ENCODE peak calls at places on chromosomes 16 and 17, in ten cellular contexts. Z is NCI-H1105; W is activated gamma-delta T cell; Y is effector CD8-positive, alpha-beta T cell; L is stimulated activated CD4-positive, alpha-beta T cell treated with anti-CD3 and anti-CD28 coated beads, Interleukin-15, amount 100 ng/mL, for 24 hours; V is heart left ventricle; F is A172; X is activated naive CD8-positive, alpha-beta T cell treated with anti-CD3 and anti-CD28 coated beads for 36 hours; Q is stimulated activated CD8-positive, alpha-beta memory T cell treated with anti-CD3 and anti-CD28 coated beads, Interleukin-4, amount 100 ng/mL, for 24 hours; J is activated CD4-positive, CD25-positive, alpha-beta regulatory T cell treated with anti-CD3 and anti-CD28 coated beads, Interleukin-2, amount 50 U/mL, for 72 hours. U is an unnamed sample.

GRCh38 chr16:67995423-67995822 is 3.9 kb downstream of the DPEP2 start:
- DNase-seq in Y (no peak), X (peak), Z (no peak), F (no peak), J (no peak), Q (no peak), V (no peak), W (no peak), L (peak), U (no peak)

GRCh38 chr17:68399638-68400403 is 57.5 kb downstream of the WIPI1 start:
- DNase-seq in J (no peak), W (no peak), L (peak), V (no peak), Z (no peak), Y (no peak), X (peak), Q (no peak), F (peak), U (no peak)

GRCh38 chr17:49337900-49338299 is 24.1 kb downstream of the ZNF652 start:
- DNase-seq in X (no peak), L (peak), V (no peak), Z (no peak), F (no peak), Y (no peak), J (no peak), Q (no peak), W (no peak), U (no peak)

GRCh38 chr16:11082108-11082859 is 137.9 kb downstream of the CLEC16A start:
- DNase-seq in V (no peak), W (no peak), Z (no peak), L (no peak), J (no peak), Q (no peak), X (no peak), F (no peak), Y (no peak), U (no peak)

GRCh38 chr16:12805091-12805490 is 1.4 kb upstream of the CPPED1 start:
- DNase-seq in J (no peak), Z (no peak), V (no peak), Q (no peak), L (no peak), W (no peak), F (no peak), Y (no peak), X (no peak), U (no peak)

GRCh38 chr17:57975044-57975443 is 13.0 kb downstream of the VEZF1 start:
- DNase-seq in L (no peak), Y (no peak), J (no peak), X (no peak), W (no peak), Q (no peak), F (no peak), Z (no peak), V (no peak), U (no peak)

GRCh38 chr16:2194852-2195315 is 1.5 kb downstream of the CASKIN1 start:
- DNase-seq in Q (no peak), W (no peak), F (peak), L (peak), V (no peak), X (peak), Y (peak), J (no peak), Z (peak), U (peak)

GRCh38 chr16:84467709-84468108 is 36.8 kb downstream of the MEAK7 start:
- DNase-seq in F (no peak), L (no peak), Q (no peak), J (no peak), Y (no peak), X (no peak), V (no peak), Z (no peak), W (no peak), U (no peak)

GRCh38 chr17:3695129-3695722 is 729 bp downstream of the P2RX5 start:
- DNase-seq in W (no peak), Z (no peak), L (peak), X (no peak), Q (no peak), F (peak), Y (no peak), J (no peak), V (peak), U (no peak)

GRCh38 chr16:4273858-4274291 is 1.1 kb upstream of the TFAP4 start:
- DNase-seq in L (peak), W (no peak), J (peak), F (peak), Z (no peak), X (peak), Q (peak), Y (peak), V (peak), U (peak)

GRCh38 chr17:51638909-51639308 is 378.6 kb downstream of the UTP18 start:
- DNase-seq in J (no peak), X (no peak), Z (no peak), L (no peak), Y (no peak), W (no peak), Q (no peak), V (no peak), F (no peak), U (no peak)

GRCh38 chr17:2929881-2930533 is 133.4 kb downstream of the OR1D5 start:
- DNase-seq in L (peak), Q (no peak), V (peak), W (no peak), X (peak), F (peak), Y (no peak), J (peak), Z (no peak), U (no peak)

GRCh38 chr16:54285414-54286066 is 1.0 kb downstream of the IRX3 start:
- DNase-seq in V (peak), F (peak), J (no peak), Y (no peak), X (no peak), W (no peak), L (no peak), Q (no peak), Z (peak), U (no peak)

GRCh38 chr16:85379041-85380001 is 233.8 kb upstream of the GSE1 start:
- DNase-seq in F (no peak), Q (no peak), W (no peak), J (no peak), Z (no peak), L (no peak), Y (no peak), X (no peak), V (no peak), U (no peak)

GRCh38 chr16:60064026-60064425 is 1329.9 kb upstream of the GOT2 start:
- DNase-seq in F (no peak), W (no peak), X (no peak), Z (no peak), L (no peak), V (no peak), Q (no peak), J (no peak), Y (no peak), U (no peak)

GRCh38 chr16:68719993-68720489 is 17.1 kb upstream of the CDH1 start:
- DNase-seq in J (no peak), X (no peak), V (no peak), Y (no peak), L (peak), F (no peak), Z (no peak), Q (no peak), W (no peak), U (no peak)

GRCh38 chr17:2954898-2955445 is 108.4 kb downstream of the OR1D5 start:
- DNase-seq in X (no peak), Z (no peak), Q (no peak), F (peak), J (no peak), W (no peak), Y (no peak), L (peak), V (no peak), U (no peak)

GRCh38 chr16:582218-582613 is 7.7 kb upstream of the RAB40C start:
- DNase-seq in F (no peak), V (no peak), Q (no peak), W (no peak), J (no peak), X (no peak), Y (no peak), Z (no peak), L (no peak), U (no peak)

GRCh38 chr17:28092109-28092508 is 49.6 kb downstream of the NLK start:
- DNase-seq in Z (no peak), V (no peak), F (no peak), W (no peak), Y (no peak), X (no peak), L (no peak), Q (no peak), J (no peak), U (no peak)

GRCh38 chr16:64730261-64730660 is 391.6 kb downstream of the CDH11 start:
- DNase-seq in F (no peak), Y (no peak), Z (no peak), L (no peak), V (no peak), J (no peak), W (no peak), X (no peak), Q (no peak), U (no peak)

GRCh38 chr16:3317315-3317999 is 12.2 kb downstream of the ZNF75A start:
- DNase-seq in L (no peak), W (no peak), Z (no peak), Y (no peak), F (no peak), J (no peak), X (no peak), Q (no peak), V (no peak), U (no peak)

GRCh38 chr16:78325532-78325931 is 226.1 kb downstream of the WWOX start:
- DNase-seq in V (no peak), J (no peak), W (no peak), Z (no peak), L (no peak), X (no peak), F (no peak), Q (no peak), Y (no peak), U (no peak)

GRCh38 chr17:75260679-75261335 is 599 bp downstream of the GGA3 start:
- DNase-seq in Z (no peak), X (no peak), F (no peak), V (no peak), L (peak), W (no peak), J (no peak), Y (peak), Q (no peak), U (no peak)

GRCh38 chr16:31561698-31562233 is 34.1 kb downstream of the AHSP start:
- DNase-seq in Z (no peak), L (no peak), F (no peak), J (no peak), Q (no peak), Y (no peak), V (no peak), W (no peak), X (no peak), U (no peak)

GRCh38 chr16:4664538-4665418 is 28.6 kb upstream of the NUDT16L1 start:
- DNase-seq in X (peak), Y (peak), J (peak), Z (no peak), V (peak), W (no peak), F (peak), L (peak), Q (peak), U (peak)